ENCODE peak calls at places on chromosomes 4 and X, in five cellular contexts. T is astrocyte of the spinal cord, M is endothelial cell of umbilical vein, W is esophagus squamous epithelium, Y is upper lobe of right lung. V is an unnamed sample.

GRCh38 chr4:128809477-128810330 is at the start of gene JADE1:
- DNase-seq in Y (peak), T (peak), M (peak), W (peak), V (peak)

GRCh38 chr4:151408630-151409469 is at the start of gene FHIP1A:
- DNase-seq in Y (peak), M (peak), W (peak), T (peak), V (peak)

GRCh38 chr4:6658635-6659075 is 18.2 kb downstream of the MRFAP1 start:
- DNase-seq in Y (peak), T (no peak), M (peak), W (no peak), V (no peak)

GRCh38 chr4:154491341-154491679 is 289 bp downstream of the DCHS2 start:
- DNase-seq in Y (no peak), M (no peak), W (no peak), T (peak), V (no peak)

GRCh38 chrX:54920610-54921426 is at the start of gene TRO:
- DNase-seq in M (no peak), W (no peak), Y (no peak), T (peak), V (no peak)

GRCh38 chrX:8455600-8455999 is 9.0 kb upstream of the VCX3B start:
- DNase-seq in M (no peak), Y (no peak), T (no peak), W (no peak), V (no peak)

GRCh38 chrX:7372843-7373525 is 225.0 kb upstream of the PUDP start:
- DNase-seq in Y (no peak), M (no peak), W (no peak), T (peak), V (no peak)

GRCh38 chr4:102196221-102196620 is 149.1 kb downstream of the SLC39A8 start:
- DNase-seq in T (peak), W (no peak), Y (no peak), M (peak), V (no peak)

GRCh38 chr4:16205298-16206164 is 20.7 kb downstream of the TAPT1 start:
- DNase-seq in W (no peak), Y (no peak), M (peak), T (no peak), V (no peak)

GRCh38 chrX:19571708-19572107 is 56.4 kb upstream of the MAP3K15 start:
- DNase-seq in T (no peak), M (no peak), Y (no peak), W (no peak), V (no peak)

GRCh38 chr4:41580007-41580406 is 42.0 kb downstream of the LIMCH1 start:
- DNase-seq in W (no peak), T (no peak), M (no peak), Y (no peak), V (no peak)

GRCh38 chr4:141962486-141962885 is 326.1 kb downstream of the IL15 start:
- DNase-seq in W (no peak), M (no peak), T (no peak), Y (no peak), V (no peak)

GRCh38 chr4:4247711-4248035 is 350 bp downstream of the TMEM128 start:
- DNase-seq in Y (no peak), W (no peak), T (no peak), M (no peak), V (no peak)

GRCh38 chr4:125735107-125735506 is 420.4 kb downstream of the FAT4 start:
- DNase-seq in M (peak), W (no peak), Y (no peak), T (peak), V (no peak)

GRCh38 chrX:6645216-6645615 is 110.3 kb upstream of the VCX3A start:
- DNase-seq in T (no peak), W (no peak), M (no peak), Y (no peak), V (no peak)

GRCh38 chr4:116839826-116840225 is 245.6 kb downstream of the TRAM1L1 start:
- DNase-seq in W (no peak), M (no peak), Y (no peak), T (peak), V (no peak)

GRCh38 chr4:38717604-38718003 is 53.6 kb downstream of the KLF3 start:
- DNase-seq in M (peak), Y (no peak), W (no peak), T (no peak), V (no peak)

GRCh38 chr4:107870916-107871786 is 46.4 kb downstream of the SGMS2 start:
- DNase-seq in Y (no peak), M (peak), W (no peak), T (no peak), V (no peak)

GRCh38 chr4:140136509-140136908 is 17.5 kb downstream of the MAML3 start:
- DNase-seq in Y (no peak), T (peak), M (peak), W (no peak), V (no peak)

GRCh38 chr4:73599182-73599581 is 21.1 kb downstream of the RASSF6 start:
- DNase-seq in M (peak), Y (no peak), W (no peak), T (peak), V (no peak)

GRCh38 chr4:147984065-147984777 is 252.3 kb downstream of the ARHGAP10 start:
- DNase-seq in Y (no peak), W (no peak), M (peak), T (peak), V (no peak)

GRCh38 chr4:39304651-39305050 is 61.5 kb downstream of the RFC1 start:
- DNase-seq in W (no peak), T (peak), Y (no peak), M (peak), V (no peak)

GRCh38 chr4:46931981-46932380 is 22.9 kb upstream of the COX7B2 start:
- DNase-seq in M (peak), W (no peak), T (peak), Y (no peak), V (no peak)

GRCh38 chr4:119693127-119693526 is 64.5 kb upstream of the PDE5A start:
- DNase-seq in Y (no peak), W (no peak), T (peak), M (no peak), V (no peak)
- TF ChIP-seq CTCF in Y (no peak), W (no peak), T (no peak), M (no peak), V (no peak)

DNA sequence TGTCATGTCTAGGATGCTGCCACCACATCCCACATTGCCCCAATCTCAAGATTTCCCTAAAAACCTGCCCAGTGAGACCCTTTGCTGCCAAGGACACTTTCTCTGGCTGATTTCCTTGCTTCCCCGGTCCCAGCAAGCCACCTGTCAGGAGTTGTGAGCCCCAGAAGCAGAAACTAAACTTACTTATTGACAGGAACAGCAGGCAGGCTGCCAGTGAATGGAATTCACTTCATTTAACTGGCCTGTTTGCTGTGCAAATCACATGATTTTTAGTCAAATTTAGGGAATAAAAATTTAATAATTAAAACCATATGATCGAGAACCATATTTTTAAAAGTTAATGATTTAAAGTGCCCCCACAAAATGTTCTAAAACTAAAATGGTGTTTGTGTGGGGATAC is 48.5 kb downstream of the MAMLD1 start:
- DNase-seq in Y (no peak), M (no peak), W (no peak), T (no peak), V (no peak)
- TF ChIP-seq CTCF in Y (no peak), M (no peak), W (no peak), T (no peak), V (no peak)

GRCh38 chr4:48557478-48557877 is 67.4 kb downstream of the ZAR1 start:
- DNase-seq in Y (no peak), T (no peak), M (no peak), W (no peak), V (no peak)
- TF ChIP-seq CTCF in Y (no peak), T (peak), M (no peak), W (no peak), V (peak)

GRCh38 chr4:70839537-70840093 is at the start of gene GRSF1:
- DNase-seq in Y (peak), W (peak), T (peak), M (peak), V (peak)
- TF ChIP-seq CTCF in Y (no peak), W (no peak), T (peak), M (no peak), V (peak)

DNA sequence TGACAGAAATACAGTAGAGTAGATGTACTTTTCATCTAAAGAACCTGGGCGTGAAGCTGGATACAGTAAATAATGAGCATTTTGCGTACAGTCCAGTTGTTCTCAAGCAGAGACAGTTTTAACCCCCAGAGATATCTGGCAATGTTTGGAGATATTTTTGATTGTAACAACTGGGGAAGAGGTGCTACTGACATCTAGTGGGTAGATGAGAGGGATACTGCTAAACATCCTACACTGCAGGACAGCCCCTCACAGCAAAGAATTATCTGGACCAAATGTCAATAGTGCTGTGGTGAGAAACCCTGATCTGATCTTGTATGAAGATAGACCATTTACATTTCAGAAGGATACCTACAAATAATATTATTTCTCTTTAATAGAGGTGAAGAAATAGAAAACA is 200.2 kb upstream of the FAM47A start:
- DNase-seq in W (no peak), M (no peak), Y (no peak), T (no peak), V (no peak)
- TF ChIP-seq CTCF in W (no peak), M (peak), Y (peak), T (peak), V (peak)

GRCh38 chr4:88591787-88592599 is at the start of gene HERC3:
- DNase-seq in T (peak), Y (peak), W (peak), M (peak), V (peak)
- TF ChIP-seq CTCF in T (no peak), Y (peak), W (no peak), M (no peak), V (peak)

DNA sequence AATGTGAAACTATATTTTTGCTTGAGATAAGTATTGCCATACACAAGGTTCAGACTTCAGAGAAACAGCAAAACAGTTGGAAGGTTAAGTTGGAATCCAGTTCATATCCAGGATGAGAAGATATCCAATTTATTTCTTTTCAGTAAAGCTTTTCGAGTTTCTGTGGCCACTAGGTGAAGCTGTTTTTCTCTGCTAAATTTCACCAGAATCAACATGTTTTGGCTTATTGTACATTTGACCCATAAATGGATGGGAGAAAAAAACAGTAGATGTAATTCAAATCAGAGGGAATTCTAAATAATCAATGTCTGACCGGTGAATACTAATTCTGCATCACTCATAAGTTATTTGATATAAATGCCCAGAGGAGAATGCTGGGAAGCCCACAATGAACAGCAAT is 9.1 kb upstream of the METTL14 start:
- DNase-seq in M (no peak), W (no peak), Y (no peak), T (no peak), V (no peak)
- TF ChIP-seq CTCF in M (no peak), W (no peak), Y (no peak), T (peak), V (peak)

V was measured in chondrocyte.